ENCODE peak calls at places on chromosomes 11 and 22, in eight cellular contexts. One of them, this sample, is unnamed.

GRCh38 chr22:36870250-36870649 is 9.4 kb downstream of the NCF4 start:
- DNase-seq in CD8-positive, alpha-beta memory T cell: no peak
- DNase-seq in heart left ventricle: no peak
- DNase-seq in kidney: peak; percentile 59
- DNase-seq in pancreas: no peak
- DNase-seq in heart right ventricle: no peak
- DNase-seq in esophagus squamous epithelium: no peak
- DNase-seq in effector memory CD4-positive, alpha-beta T cell: no peak
- DNase-seq in this sample: peak; percentile 25

GRCh38 chr11:116970485-116971292 is 127.5 kb downstream of the SIK3 start:
- DNase-seq in CD8-positive, alpha-beta memory T cell: no peak
- DNase-seq in heart left ventricle: no peak
- DNase-seq in kidney: no peak
- DNase-seq in pancreas: no peak
- DNase-seq in heart right ventricle: no peak
- DNase-seq in esophagus squamous epithelium: no peak
- DNase-seq in effector memory CD4-positive, alpha-beta T cell: no peak
- DNase-seq in this sample: no peak

GRCh38 chr11:77172666-77172982 is 44.6 kb downstream of the MYO7A start:
- DNase-seq in CD8-positive, alpha-beta memory T cell: no peak
- DNase-seq in heart left ventricle: no peak
- DNase-seq in kidney: peak; percentile 58
- DNase-seq in pancreas: no peak
- DNase-seq in heart right ventricle: no peak
- DNase-seq in esophagus squamous epithelium: no peak
- DNase-seq in effector memory CD4-positive, alpha-beta T cell: no peak
- DNase-seq in this sample: no peak

GRCh38 chr11:120344302-120345004 is 8.2 kb downstream of the ARHGEF12 start:
- DNase-seq in CD8-positive, alpha-beta memory T cell: peak; percentile 52
- DNase-seq in heart left ventricle: no peak
- DNase-seq in kidney: no peak
- DNase-seq in pancreas: no peak
- DNase-seq in heart right ventricle: no peak
- DNase-seq in esophagus squamous epithelium: no peak
- DNase-seq in effector memory CD4-positive, alpha-beta T cell: peak; percentile 35
- DNase-seq in this sample: no peak

GRCh38 chr11:75558939-75559843 is 2.9 kb upstream of the SERPINH1 start:
- DNase-seq in CD8-positive, alpha-beta memory T cell: no peak
- DNase-seq in heart left ventricle: peak; percentile 77
- DNase-seq in kidney: no peak
- DNase-seq in pancreas: peak; percentile 29
- DNase-seq in heart right ventricle: peak; percentile 38
- DNase-seq in esophagus squamous epithelium: no peak
- DNase-seq in effector memory CD4-positive, alpha-beta T cell: no peak
- DNase-seq in this sample: no peak

GRCh38 chr11:15118431-15118830 is 3.7 kb downstream of the INSC start:
- DNase-seq in CD8-positive, alpha-beta memory T cell: no peak
- DNase-seq in heart left ventricle: no peak
- DNase-seq in kidney: no peak
- DNase-seq in pancreas: no peak
- DNase-seq in heart right ventricle: no peak
- DNase-seq in esophagus squamous epithelium: no peak
- DNase-seq in effector memory CD4-positive, alpha-beta T cell: no peak
- DNase-seq in this sample: no peak

GRCh38 chr11:68673291-68673930 is 10.9 kb upstream of the GAL start:
- DNase-seq in CD8-positive, alpha-beta memory T cell: no peak
- DNase-seq in heart left ventricle: no peak
- DNase-seq in kidney: no peak
- DNase-seq in pancreas: no peak
- DNase-seq in heart right ventricle: no peak
- DNase-seq in esophagus squamous epithelium: no peak
- DNase-seq in effector memory CD4-positive, alpha-beta T cell: no peak
- DNase-seq in this sample: no peak

GRCh38 chr11:6315811-6316425 is 4.4 kb downstream of the CAVIN3 start:
- DNase-seq in CD8-positive, alpha-beta memory T cell: no peak
- DNase-seq in heart left ventricle: peak; percentile 54
- DNase-seq in kidney: peak; percentile 80
- DNase-seq in pancreas: peak; percentile 40
- DNase-seq in heart right ventricle: peak; percentile 49
- DNase-seq in esophagus squamous epithelium: no peak
- DNase-seq in effector memory CD4-positive, alpha-beta T cell: no peak
- DNase-seq in this sample: peak; percentile 38

GRCh38 chr11:30424851-30425250 is 101.9 kb downstream of the ARL14EP start:
- DNase-seq in CD8-positive, alpha-beta memory T cell: no peak
- DNase-seq in heart left ventricle: no peak
- DNase-seq in kidney: no peak
- DNase-seq in pancreas: no peak
- DNase-seq in heart right ventricle: no peak
- DNase-seq in esophagus squamous epithelium: no peak
- DNase-seq in effector memory CD4-positive, alpha-beta T cell: no peak
- DNase-seq in this sample: no peak

GRCh38 chr11:89220684-89221339 is 43.1 kb downstream of the TYR start:
- DNase-seq in CD8-positive, alpha-beta memory T cell: no peak
- DNase-seq in heart left ventricle: no peak
- DNase-seq in kidney: no peak
- DNase-seq in pancreas: no peak
- DNase-seq in heart right ventricle: no peak
- DNase-seq in esophagus squamous epithelium: no peak
- DNase-seq in effector memory CD4-positive, alpha-beta T cell: no peak
- DNase-seq in this sample: no peak

GRCh38 chr11:112620621-112621394 is 340.4 kb upstream of the NCAM1 start:
- DNase-seq in CD8-positive, alpha-beta memory T cell: no peak
- DNase-seq in heart left ventricle: no peak
- DNase-seq in kidney: no peak
- DNase-seq in pancreas: no peak
- DNase-seq in heart right ventricle: no peak
- DNase-seq in esophagus squamous epithelium: no peak
- DNase-seq in effector memory CD4-positive, alpha-beta T cell: no peak
- DNase-seq in this sample: no peak

GRCh38 chr11:36077886-36078685 is 134.2 kb downstream of the LDLRAD3 start:
- DNase-seq in CD8-positive, alpha-beta memory T cell: no peak
- DNase-seq in heart left ventricle: no peak
- DNase-seq in kidney: no peak
- DNase-seq in pancreas: no peak
- DNase-seq in heart right ventricle: no peak
- DNase-seq in esophagus squamous epithelium: no peak
- DNase-seq in effector memory CD4-positive, alpha-beta T cell: no peak
- DNase-seq in this sample: no peak

GRCh38 chr11:86799680-86800075 is 664 bp upstream of the PRSS23 start:
- DNase-seq in CD8-positive, alpha-beta memory T cell: no peak
- DNase-seq in heart left ventricle: no peak
- DNase-seq in kidney: peak; percentile 68
- DNase-seq in pancreas: no peak
- DNase-seq in heart right ventricle: no peak
- DNase-seq in esophagus squamous epithelium: no peak
- DNase-seq in effector memory CD4-positive, alpha-beta T cell: no peak
- DNase-seq in this sample: no peak

GRCh38 chr11:71971676-71972075 is 27.0 kb upstream of the IL18BP start:
- DNase-seq in CD8-positive, alpha-beta memory T cell: no peak
- DNase-seq in heart left ventricle: no peak
- DNase-seq in kidney: no peak
- DNase-seq in pancreas: no peak
- DNase-seq in heart right ventricle: no peak
- DNase-seq in esophagus squamous epithelium: no peak
- DNase-seq in effector memory CD4-positive, alpha-beta T cell: no peak
- DNase-seq in this sample: no peak

GRCh38 chr22:20904008-20904979 is 12.9 kb upstream of the CRKL start:
- DNase-seq in CD8-positive, alpha-beta memory T cell: no peak
- DNase-seq in heart left ventricle: no peak
- DNase-seq in kidney: peak; percentile 8
- DNase-seq in pancreas: no peak
- DNase-seq in heart right ventricle: no peak
- DNase-seq in esophagus squamous epithelium: no peak
- DNase-seq in effector memory CD4-positive, alpha-beta T cell: no peak
- DNase-seq in this sample: no peak

GRCh38 chr22:45688606-45689080 is 17.0 kb downstream of the ATXN10 start:
- DNase-seq in CD8-positive, alpha-beta memory T cell: no peak
- DNase-seq in heart left ventricle: no peak
- DNase-seq in kidney: no peak
- DNase-seq in pancreas: no peak
- DNase-seq in heart right ventricle: no peak
- DNase-seq in esophagus squamous epithelium: no peak
- DNase-seq in effector memory CD4-positive, alpha-beta T cell: no peak
- DNase-seq in this sample: peak; percentile 40

GRCh38 chr22:37045958-37046357 is 5.6 kb upstream of the KCTD17 start:
- DNase-seq in CD8-positive, alpha-beta memory T cell: no peak
- DNase-seq in heart left ventricle: no peak
- DNase-seq in kidney: no peak
- DNase-seq in pancreas: no peak
- DNase-seq in heart right ventricle: no peak
- DNase-seq in esophagus squamous epithelium: no peak
- DNase-seq in effector memory CD4-positive, alpha-beta T cell: no peak
- DNase-seq in this sample: no peak

GRCh38 chr11:128695539-128696221 is 1.8 kb downstream of the FLI1 start:
- DNase-seq in CD8-positive, alpha-beta memory T cell: no peak
- DNase-seq in heart left ventricle: no peak
- DNase-seq in kidney: peak; percentile 62
- DNase-seq in pancreas: no peak
- DNase-seq in heart right ventricle: no peak
- DNase-seq in esophagus squamous epithelium: no peak
- DNase-seq in effector memory CD4-positive, alpha-beta T cell: no peak
- DNase-seq in this sample: no peak
- H3K4me3 ChIP-seq in CD8-positive, alpha-beta memory T cell: peak overlapping the region; percentile 67
- H3K4me3 ChIP-seq in heart left ventricle: peak overlapping the region; percentile 87
- H3K4me3 ChIP-seq in kidney: peak overlapping the region; percentile 76
- H3K4me3 ChIP-seq in pancreas: no peak overlapping the region
- H3K4me3 ChIP-seq in heart right ventricle: peak overlapping the region; percentile 85
- H3K4me3 ChIP-seq in esophagus squamous epithelium: peak overlapping the region; percentile 34
- H3K4me3 ChIP-seq in effector memory CD4-positive, alpha-beta T cell: peak overlapping the region; percentile 94
- H3K4me3 ChIP-seq in this sample: peak overlapping the region; percentile 36

DNA sequence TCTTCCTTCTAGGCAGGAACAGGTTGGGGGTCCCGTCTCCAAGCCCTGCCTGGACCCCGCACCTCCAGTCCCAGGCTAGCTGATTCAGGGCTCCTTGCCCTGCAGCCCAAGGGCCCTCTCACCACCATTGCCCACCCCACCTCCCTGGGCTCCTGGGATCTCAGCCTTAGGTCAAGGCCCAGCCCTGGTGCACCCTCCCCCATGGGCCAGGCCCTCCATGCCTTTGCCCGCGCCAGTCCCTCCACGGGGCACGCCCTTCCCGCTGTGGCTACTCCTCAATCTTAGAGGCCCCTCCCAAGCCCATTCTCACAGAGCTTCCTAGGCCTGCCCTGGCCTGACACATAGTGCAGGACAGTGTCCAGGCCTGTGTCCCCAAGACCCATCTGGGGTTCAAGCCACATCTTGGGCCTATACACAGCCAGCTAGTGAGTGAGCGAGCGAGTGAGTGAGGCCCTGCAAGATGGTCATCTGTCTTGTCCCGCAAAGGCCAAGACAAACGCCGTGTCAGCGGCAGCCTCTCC is 6.9 kb downstream of the GP1BB start:
- DNase-seq in CD8-positive, alpha-beta memory T cell: no peak
- DNase-seq in heart left ventricle: no peak
- DNase-seq in kidney: no peak
- DNase-seq in pancreas: no peak
- DNase-seq in heart right ventricle: no peak
- DNase-seq in esophagus squamous epithelium: no peak
- DNase-seq in effector memory CD4-positive, alpha-beta T cell: no peak
- DNase-seq in this sample: no peak
- H3K4me3 ChIP-seq in CD8-positive, alpha-beta memory T cell: no peak overlapping the region
- H3K4me3 ChIP-seq in heart left ventricle: no peak overlapping the region
- H3K4me3 ChIP-seq in kidney: no peak overlapping the region
- H3K4me3 ChIP-seq in pancreas: no peak overlapping the region
- H3K4me3 ChIP-seq in heart right ventricle: no peak overlapping the region
- H3K4me3 ChIP-seq in esophagus squamous epithelium: no peak overlapping the region
- H3K4me3 ChIP-seq in effector memory CD4-positive, alpha-beta T cell: no peak overlapping the region
- H3K4me3 ChIP-seq in this sample: no peak overlapping the region

GRCh38 chr11:82004537-82005213 is 729.0 kb downstream of the FAM181B start:
- DNase-seq in CD8-positive, alpha-beta memory T cell: no peak
- DNase-seq in heart left ventricle: no peak
- DNase-seq in kidney: no peak
- DNase-seq in pancreas: no peak
- DNase-seq in heart right ventricle: no peak
- DNase-seq in esophagus squamous epithelium: no peak
- DNase-seq in effector memory CD4-positive, alpha-beta T cell: no peak
- DNase-seq in this sample: no peak
- H3K4me3 ChIP-seq in CD8-positive, alpha-beta memory T cell: no peak overlapping the region
- H3K4me3 ChIP-seq in heart left ventricle: no peak overlapping the region
- H3K4me3 ChIP-seq in kidney: no peak overlapping the region
- H3K4me3 ChIP-seq in pancreas: no peak overlapping the region
- H3K4me3 ChIP-seq in heart right ventricle: no peak overlapping the region
- H3K4me3 ChIP-seq in esophagus squamous epithelium: no peak overlapping the region
- H3K4me3 ChIP-seq in effector memory CD4-positive, alpha-beta T cell: no peak overlapping the region
- H3K4me3 ChIP-seq in this sample: no peak overlapping the region

DNA sequence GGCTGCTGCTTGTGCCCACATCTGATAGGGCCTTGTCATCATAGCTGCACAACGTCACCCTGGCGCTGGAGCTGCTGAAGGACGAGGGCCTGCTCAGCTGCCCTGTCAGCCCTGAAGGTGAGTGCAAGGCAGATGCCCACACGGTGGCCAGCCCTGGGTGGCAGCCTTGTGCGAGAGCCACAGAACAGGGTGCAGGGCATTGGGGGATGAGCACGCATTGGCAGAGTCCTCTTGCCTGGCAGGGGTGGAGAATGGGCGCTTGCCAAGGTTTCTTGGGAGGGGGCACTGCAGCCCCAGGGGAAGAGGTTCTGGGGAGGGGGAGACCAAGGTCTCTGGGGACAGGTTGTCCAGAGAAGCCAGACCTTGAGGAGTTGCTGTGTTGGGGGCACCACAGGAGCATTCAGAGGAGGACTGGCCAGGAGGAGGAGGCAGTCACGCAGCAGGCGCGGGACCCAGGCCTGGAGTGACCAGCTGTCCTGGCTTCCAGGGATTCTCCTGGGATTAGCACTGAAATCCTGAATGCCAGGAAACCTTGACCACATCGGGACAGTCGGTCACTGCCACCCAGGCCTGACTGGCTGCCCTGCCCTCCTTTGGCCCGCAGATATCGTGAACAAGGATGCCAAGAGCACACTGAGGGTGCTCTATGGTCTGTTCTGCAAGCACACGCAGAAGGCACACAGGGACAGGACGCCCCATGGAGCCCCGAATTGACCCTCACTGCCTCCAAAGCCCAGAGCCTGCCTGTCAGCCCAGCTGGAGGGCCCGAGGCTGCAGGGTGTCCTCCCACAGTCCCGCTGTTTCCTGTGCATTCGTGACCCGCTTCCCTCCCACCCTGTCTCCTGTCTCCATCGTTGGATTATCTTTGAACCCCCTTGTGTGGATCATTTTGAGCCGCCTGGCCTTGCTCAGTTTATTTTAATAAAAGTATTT is 25.3 kb downstream of the PARVG start:
- DNase-seq in CD8-positive, alpha-beta memory T cell: no peak
- DNase-seq in heart left ventricle: no peak
- DNase-seq in kidney: peak; percentile 72
- DNase-seq in pancreas: no peak
- DNase-seq in heart right ventricle: no peak
- DNase-seq in esophagus squamous epithelium: no peak
- DNase-seq in effector memory CD4-positive, alpha-beta T cell: no peak
- DNase-seq in this sample: no peak
- H3K4me3 ChIP-seq in CD8-positive, alpha-beta memory T cell: no peak overlapping the region
- H3K4me3 ChIP-seq in heart left ventricle: no peak overlapping the region
- H3K4me3 ChIP-seq in kidney: no peak overlapping the region
- H3K4me3 ChIP-seq in pancreas: no peak overlapping the region
- H3K4me3 ChIP-seq in heart right ventricle: no peak overlapping the region
- H3K4me3 ChIP-seq in esophagus squamous epithelium: no peak overlapping the region
- H3K4me3 ChIP-seq in effector memory CD4-positive, alpha-beta T cell: no peak overlapping the region
- H3K4me3 ChIP-seq in this sample: no peak overlapping the region

This sample was measured in prostate gland.